ENCODE peak calls at places on chromosomes 1 and 21, in five cellular contexts. One of them, this sample, is unnamed.

GRCh38 chr1:31689821-31690220 is 14.0 kb downstream of the COL16A1 start:
- DNase-seq in left colon: no peak
- DNase-seq in activated T-cell treated with anti-CD3 and anti-CD28 coated beads for 24 hours: no peak
- DNase-seq in ovary: no peak
- DNase-seq in effector CD4-positive, alpha-beta T cell: no peak
- DNase-seq in this sample: no peak

GRCh38 chr1:30533141-30533540 is 190.2 kb downstream of the MATN1 start:
- DNase-seq in left colon: no peak
- DNase-seq in activated T-cell treated with anti-CD3 and anti-CD28 coated beads for 24 hours: no peak
- DNase-seq in ovary: no peak
- DNase-seq in effector CD4-positive, alpha-beta T cell: no peak
- DNase-seq in this sample: peak; percentile 64

GRCh38 chr1:101236546-101237228 is at the start of gene S1PR1:
- DNase-seq in left colon: peak; percentile 51
- DNase-seq in activated T-cell treated with anti-CD3 and anti-CD28 coated beads for 24 hours: peak; percentile 62
- DNase-seq in ovary: peak; percentile 58
- DNase-seq in effector CD4-positive, alpha-beta T cell: peak; percentile 62
- DNase-seq in this sample: no peak

GRCh38 chr1:207519505-207520399 is 23.8 kb downstream of the CR1 start:
- DNase-seq in left colon: no peak
- DNase-seq in activated T-cell treated with anti-CD3 and anti-CD28 coated beads for 24 hours: no peak
- DNase-seq in ovary: no peak
- DNase-seq in effector CD4-positive, alpha-beta T cell: no peak
- DNase-seq in this sample: no peak

GRCh38 chr1:35377553-35377952 is 109.0 kb downstream of the ZMYM4 start:
- DNase-seq in left colon: no peak
- DNase-seq in activated T-cell treated with anti-CD3 and anti-CD28 coated beads for 24 hours: no peak
- DNase-seq in ovary: no peak
- DNase-seq in effector CD4-positive, alpha-beta T cell: no peak
- DNase-seq in this sample: no peak

GRCh38 chr1:11771481-11772043 is 9.6 kb downstream of the C1orf167 start:
- DNase-seq in left colon: no peak
- DNase-seq in activated T-cell treated with anti-CD3 and anti-CD28 coated beads for 24 hours: no peak
- DNase-seq in ovary: no peak
- DNase-seq in effector CD4-positive, alpha-beta T cell: no peak
- DNase-seq in this sample: no peak

GRCh38 chr21:46095106-46095719 is 2.7 kb upstream of the COL6A2 start:
- DNase-seq in left colon: peak; percentile 1
- DNase-seq in activated T-cell treated with anti-CD3 and anti-CD28 coated beads for 24 hours: no peak
- DNase-seq in ovary: peak; percentile 15
- DNase-seq in effector CD4-positive, alpha-beta T cell: no peak
- DNase-seq in this sample: no peak

GRCh38 chr1:12556368-12556930 is 61.6 kb downstream of the DHRS3 start:
- DNase-seq in left colon: no peak
- DNase-seq in activated T-cell treated with anti-CD3 and anti-CD28 coated beads for 24 hours: no peak
- DNase-seq in ovary: peak; percentile 67
- DNase-seq in effector CD4-positive, alpha-beta T cell: no peak
- DNase-seq in this sample: no peak

GRCh38 chr1:15038232-15039016 is 115.1 kb upstream of the TMEM51 start:
- DNase-seq in left colon: no peak
- DNase-seq in activated T-cell treated with anti-CD3 and anti-CD28 coated beads for 24 hours: no peak
- DNase-seq in ovary: no peak
- DNase-seq in effector CD4-positive, alpha-beta T cell: no peak
- DNase-seq in this sample: no peak

GRCh38 chr1:195960580-195960979 is 647.7 kb downstream of the KCNT2 start:
- DNase-seq in left colon: no peak
- DNase-seq in activated T-cell treated with anti-CD3 and anti-CD28 coated beads for 24 hours: no peak
- DNase-seq in ovary: no peak
- DNase-seq in effector CD4-positive, alpha-beta T cell: no peak
- DNase-seq in this sample: no peak

GRCh38 chr1:150543500-150544143 is 5.6 kb upstream of the ADAMTSL4 start:
- DNase-seq in left colon: no peak
- DNase-seq in activated T-cell treated with anti-CD3 and anti-CD28 coated beads for 24 hours: no peak
- DNase-seq in ovary: no peak
- DNase-seq in effector CD4-positive, alpha-beta T cell: no peak
- DNase-seq in this sample: no peak

GRCh38 chr1:31587720-31588423 is 11.6 kb downstream of the TINAGL1 start:
- DNase-seq in left colon: peak; percentile 83
- DNase-seq in activated T-cell treated with anti-CD3 and anti-CD28 coated beads for 24 hours: peak; percentile 17
- DNase-seq in ovary: peak; percentile 66
- DNase-seq in effector CD4-positive, alpha-beta T cell: no peak
- DNase-seq in this sample: peak; percentile 81

GRCh38 chr1:214318356-214318755 is 37.4 kb downstream of the SMYD2 start:
- DNase-seq in left colon: no peak
- DNase-seq in activated T-cell treated with anti-CD3 and anti-CD28 coated beads for 24 hours: no peak
- DNase-seq in ovary: no peak
- DNase-seq in effector CD4-positive, alpha-beta T cell: no peak
- DNase-seq in this sample: no peak

GRCh38 chr21:44949161-44950015 is 9.6 kb downstream of the SLX9 start:
- DNase-seq in left colon: peak; percentile 95
- DNase-seq in activated T-cell treated with anti-CD3 and anti-CD28 coated beads for 24 hours: peak; percentile 69
- DNase-seq in ovary: peak; percentile 87
- DNase-seq in effector CD4-positive, alpha-beta T cell: peak; percentile 85
- DNase-seq in this sample: no peak

GRCh38 chr1:165871311-165872067 is 44.1 kb downstream of the UCK2 start:
- DNase-seq in left colon: peak; percentile 77
- DNase-seq in activated T-cell treated with anti-CD3 and anti-CD28 coated beads for 24 hours: peak; percentile 6
- DNase-seq in ovary: no peak
- DNase-seq in effector CD4-positive, alpha-beta T cell: peak; percentile 10
- DNase-seq in this sample: no peak

GRCh38 chr1:236124965-236125364 is 17.4 kb upstream of the GPR137B start:
- DNase-seq in left colon: no peak
- DNase-seq in activated T-cell treated with anti-CD3 and anti-CD28 coated beads for 24 hours: no peak
- DNase-seq in ovary: no peak
- DNase-seq in effector CD4-positive, alpha-beta T cell: no peak
- DNase-seq in this sample: no peak

This sample was measured in vagina.